ENCODE peak calls at places on chromosome 21, in seven cellular contexts. E, C, F, S, Q, G and V are unnamed samples.

GRCh38 chr21:31282095-31282709 is 61.9 kb downstream of the TIAM1 start:
- DNase-seq in E (peak; percentile 17), C (no peak), F (no peak), S (no peak), Q (no peak), G (peak; percentile 51), V (no peak)

GRCh38 chr21:23963454-23963853 is 1643.8 kb downstream of the MRPL39 start:
- DNase-seq in E (no peak), C (peak; percentile 10), F (no peak), S (no peak), Q (no peak), G (no peak), V (no peak)

GRCh38 chr21:39079617-39080016 is 103.6 kb downstream of the PSMG1 start:
- DNase-seq in E (peak; percentile 70), C (no peak), F (no peak), S (no peak), Q (no peak), G (no peak), V (peak; percentile 78)

GRCh38 chr21:32698286-32698685 is 29.5 kb downstream of the SYNJ1 start:
- DNase-seq in E (no peak), C (no peak), F (no peak), S (no peak), Q (no peak), G (no peak), V (no peak)

GRCh38 chr21:20523191-20523590 is 475.0 kb upstream of the NCAM2 start:
- DNase-seq in E (no peak), C (no peak), F (no peak), S (no peak), Q (no peak), G (no peak), V (no peak)

GRCh38 chr21:27425574-27425973 is 458.7 kb upstream of the ADAMTS5 start:
- DNase-seq in E (no peak), C (no peak), F (no peak), S (peak; percentile 41), Q (no peak), G (no peak), V (no peak)

GRCh38 chr21:21463456-21463855 is 465.2 kb downstream of the NCAM2 start:
- DNase-seq in E (no peak), C (peak; percentile 59), F (no peak), S (no peak), Q (no peak), G (no peak), V (no peak)

GRCh38 chr21:15775981-15776380 is 46.2 kb downstream of the USP25 start:
- DNase-seq in E (no peak), C (no peak), F (no peak), S (no peak), Q (no peak), G (no peak), V (no peak)

GRCh38 chr21:42621828-42622199 is 31.6 kb upstream of the PDE9A start:
- DNase-seq in E (no peak), C (no peak), F (no peak), S (no peak), Q (no peak), G (no peak), V (no peak)

GRCh38 chr21:42777064-42777756 is 102.1 kb downstream of the WDR4 start:
- DNase-seq in E (no peak), C (no peak), F (no peak), S (no peak), Q (no peak), G (no peak), V (no peak)

GRCh38 chr21:36908260-36908908 is 58.1 kb downstream of the HLCS start:
- DNase-seq in E (no peak), C (no peak), F (no peak), S (no peak), Q (no peak), G (no peak), V (no peak)

GRCh38 chr21:38341546-38342012 is 84.8 kb downstream of the KCNJ15 start:
- DNase-seq in E (no peak), C (no peak), F (no peak), S (no peak), Q (no peak), G (no peak), V (peak; percentile 97)

GRCh38 chr21:26769613-26770188 is 75.5 kb downstream of the ADAMTS1 start:
- DNase-seq in E (no peak), C (peak; percentile 43), F (no peak), S (no peak), Q (no peak), G (no peak), V (no peak)

GRCh38 chr21:26224351-26224750 is 53.8 kb upstream of the APP start:
- DNase-seq in E (no peak), C (no peak), F (no peak), S (no peak), Q (no peak), G (no peak), V (no peak)

GRCh38 chr21:37505963-37506362 is 139.4 kb downstream of the DYRK1A start:
- DNase-seq in E (no peak), C (no peak), F (no peak), S (no peak), Q (no peak), G (no peak), V (no peak)

GRCh38 chr21:38140192-38140905 is 116.4 kb upstream of the KCNJ15 start:
- DNase-seq in E (peak; percentile 60), C (peak; percentile 34), F (no peak), S (no peak), Q (no peak), G (no peak), V (peak; percentile 50)

GRCh38 chr21:18168108-18168507 is 76.5 kb upstream of the CHODL start:
- DNase-seq in E (no peak), C (no peak), F (no peak), S (no peak), Q (no peak), G (no peak), V (no peak)

GRCh38 chr21:17779486-17779885 is 39.7 kb downstream of the C21orf91 start:
- DNase-seq in E (no peak), C (no peak), F (no peak), S (no peak), Q (no peak), G (no peak), V (no peak)

GRCh38 chr21:36235058-36235582 is 78.5 kb downstream of the DOP1B start:
- DNase-seq in E (no peak), C (no peak), F (no peak), S (peak; percentile 70), Q (no peak), G (peak; percentile 41), V (no peak)

GRCh38 chr21:46374761-46375389 is 50.9 kb downstream of the PCNT start:
- DNase-seq in E (no peak), C (no peak), F (no peak), S (no peak), Q (no peak), G (no peak), V (no peak)

GRCh38 chr21:46376231-46376628 is 52.3 kb downstream of the PCNT start:
- DNase-seq in E (no peak), C (no peak), F (no peak), S (no peak), Q (no peak), G (no peak), V (no peak)

GRCh38 chr21:46375560-46376230 is 51.7 kb downstream of the PCNT start:
- DNase-seq in E (peak; percentile 31), C (no peak), F (no peak), S (no peak), Q (no peak), G (no peak), V (no peak)

GRCh38 chr21:46377789-46378188 is 53.8 kb downstream of the PCNT start:
- DNase-seq in E (no peak), C (no peak), F (no peak), S (no peak), Q (no peak), G (no peak), V (no peak)

GRCh38 chr21:46376856-46377453 is 53.0 kb downstream of the PCNT start:
- DNase-seq in E (no peak), C (peak; percentile 41), F (no peak), S (no peak), Q (no peak), G (no peak), V (no peak)
- H3K27ac ChIP-seq in E (peak overlapping the region; percentile 89), C (no peak overlapping the region), F (no peak overlapping the region), S (no peak overlapping the region), Q (no peak overlapping the region), G (no peak overlapping the region), V (no peak overlapping the region)

GRCh38 chr21:35191128-35191527 is 142.0 kb upstream of the RUNX1 start:
- DNase-seq in E (no peak), C (no peak), F (no peak), S (no peak), Q (no peak), G (no peak), V (no peak)
- H3K27ac ChIP-seq in E (no peak overlapping the region), C (no peak overlapping the region), F (no peak overlapping the region), S (no peak overlapping the region), Q (no peak overlapping the region), G (peak overlapping the region; percentile 97), V (no peak overlapping the region)

GRCh38 chr21:28627691-28628090 is 365.0 kb downstream of the LTN1 start:
- DNase-seq in E (no peak), C (no peak), F (no peak), S (no peak), Q (no peak), G (no peak), V (no peak)

GRCh38 chr21:28633803-28634572 is 358.7 kb downstream of the LTN1 start:
- DNase-seq in E (peak; percentile 29), C (peak; percentile 94), F (no peak), S (no peak), Q (no peak), G (no peak), V (peak; percentile 45)

GRCh38 chr21:28636988-28637691 is 355.5 kb downstream of the LTN1 start:
- DNase-seq in E (no peak), C (peak; percentile 96), F (no peak), S (no peak), Q (no peak), G (peak; percentile 50), V (no peak)

GRCh38 chr21:28635541-28635940 is 357.1 kb downstream of the LTN1 start:
- DNase-seq in E (no peak), C (peak; percentile 16), F (no peak), S (no peak), Q (no peak), G (no peak), V (no peak)

DNA sequence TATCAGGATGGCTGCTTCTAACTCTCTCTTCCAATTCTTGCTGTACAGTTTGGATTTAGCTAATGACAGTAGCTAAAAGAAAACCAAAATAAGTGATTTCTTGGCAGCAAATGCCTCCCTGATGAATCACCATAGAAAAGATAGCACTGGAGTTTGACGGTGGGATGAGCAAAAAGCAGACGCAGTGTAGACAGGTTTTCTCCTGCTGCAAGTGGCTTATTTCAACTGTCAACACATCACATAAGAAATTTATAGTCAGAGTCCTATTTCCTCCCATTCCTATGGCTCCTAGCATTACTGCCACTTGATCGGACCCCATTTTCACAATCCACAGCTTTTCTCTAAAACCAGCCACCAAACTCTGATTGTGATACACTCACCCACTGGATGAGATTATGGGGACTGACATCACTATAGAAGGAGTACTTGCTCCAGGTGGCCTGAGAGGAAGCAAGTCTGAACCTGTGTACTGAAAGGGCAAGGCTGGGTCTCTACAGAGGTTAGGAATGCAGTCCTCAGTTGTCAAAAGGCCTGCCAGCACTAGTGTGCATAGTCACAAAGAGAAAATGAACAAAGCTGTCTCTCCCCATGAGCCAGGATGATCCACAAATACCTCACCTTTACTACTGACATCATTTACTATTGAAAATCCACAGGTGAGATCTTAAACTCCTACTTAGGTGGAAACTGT is 359.8 kb downstream of the LTN1 start:
- DNase-seq in E (no peak), C (peak; percentile 58), F (no peak), S (no peak), Q (no peak), G (peak; percentile 26), V (no peak)
- H3K27ac ChIP-seq in E (peak overlapping the region; percentile 83), C (peak overlapping the region; percentile 97), F (no peak overlapping the region), S (no peak overlapping the region), Q (no peak overlapping the region), G (no peak overlapping the region), V (peak overlapping the region; percentile 79)

GRCh38 chr21:45074818-45075605 is 632 bp downstream of the ADARB1 start:
- DNase-seq in E (no peak), C (peak; percentile 38), F (no peak), S (peak; percentile 83), Q (peak; percentile 60), G (peak; percentile 33), V (no peak)
- H3K27ac ChIP-seq in E (peak overlapping the region; percentile 97), C (no peak overlapping the region), F (peak overlapping the region; percentile 20), S (no peak overlapping the region), Q (peak overlapping the region; percentile 25), G (no peak overlapping the region), V (peak overlapping the region; percentile 95)